ENCODE peak calls at places on chromosomes 6 and 20, in nine cellular contexts. I is HepG2, Z is IMR-90, G is Peyer's patch, S is stomach, X is heart left ventricle, M is GM12878, J is A549, Q is K562. R is an unnamed sample.

GRCh38 chr6:33418690-33419291 is 884 bp upstream of the CUTA start:
- DNase-seq in I (no peak), Z (peak), G (no peak), S (no peak), X (no peak), M (no peak), J (no peak), Q (peak), R (peak)

GRCh38 chr6:87155920-87156600 is 695 bp downstream of the ZNF292 start:
- DNase-seq in I (peak), Z (peak), G (peak), S (peak), X (peak), M (no peak), J (peak), Q (peak), R (peak)

GRCh38 chr6:33410711-33411631 is at the start of gene PHF1:
- DNase-seq in I (no peak), Z (peak), G (peak), S (peak), X (peak), M (no peak), J (peak), Q (peak), R (no peak)

GRCh38 chr20:2399390-2399789 is 18.7 kb downstream of the TGM6 start:
- DNase-seq in I (no peak), Z (no peak), G (no peak), S (no peak), X (no peak), M (no peak), J (no peak), Q (no peak), R (no peak)

GRCh38 chr6:166556871-166557322 is 29.6 kb downstream of the RAMACL start:
- DNase-seq in I (no peak), Z (peak), G (peak), S (peak), X (peak), M (no peak), J (peak), Q (no peak), R (peak)

GRCh38 chr20:46715292-46715756 is 5.9 kb downstream of the SLC2A10 start:
- DNase-seq in I (no peak), Z (peak), G (peak), S (peak), X (no peak), M (no peak), J (peak), Q (no peak), R (no peak)

GRCh38 chr20:7375905-7376304 is 564.4 kb downstream of the HAO1 start:
- DNase-seq in I (peak), Z (peak), G (no peak), S (no peak), X (no peak), M (no peak), J (no peak), Q (peak), R (peak)

GRCh38 chr6:158283304-158284005 is 28.8 kb upstream of the TULP4 start:
- DNase-seq in I (no peak), Z (peak), G (no peak), S (no peak), X (no peak), M (no peak), J (peak), Q (no peak), R (peak)

GRCh38 chr6:56475736-56476457 is 166.8 kb downstream of the DST start:
- DNase-seq in I (peak), Z (peak), G (no peak), S (peak), X (peak), M (no peak), J (no peak), Q (peak), R (no peak)

GRCh38 chr6:100719883-100720682 is 161.0 kb downstream of the ASCC3 start:
- DNase-seq in I (peak), Z (peak), G (no peak), S (no peak), X (no peak), M (no peak), J (peak), Q (peak), R (peak)

GRCh38 chr20:51380401-51381385 is 161.8 kb downstream of the NFATC2 start:
- DNase-seq in I (no peak), Z (no peak), G (no peak), S (no peak), X (no peak), M (no peak), J (no peak), Q (peak), R (no peak)

GRCh38 chr20:21342656-21343345 is 39.7 kb downstream of the XRN2 start:
- DNase-seq in I (no peak), Z (peak), G (no peak), S (no peak), X (no peak), M (no peak), J (no peak), Q (no peak), R (no peak)

GRCh38 chr6:137341721-137342195 is 122.6 kb upstream of the IFNGR1 start:
- DNase-seq in I (no peak), Z (no peak), G (peak), S (peak), X (no peak), M (no peak), J (peak), Q (no peak), R (peak)

GRCh38 chr20:24954151-24954550 is 5.1 kb downstream of the CST7 start:
- DNase-seq in I (no peak), Z (no peak), G (no peak), S (no peak), X (no peak), M (no peak), J (no peak), Q (no peak), R (no peak)

GRCh38 chr20:25057234-25058050 is 497 bp downstream of the ACSS1 start:
- DNase-seq in I (no peak), Z (peak), G (peak), S (peak), X (peak), M (no peak), J (peak), Q (no peak), R (peak)

GRCh38 chr6:157563611-157564284 is 182.8 kb downstream of the ZDHHC14 start:
- DNase-seq in I (no peak), Z (no peak), G (peak), S (no peak), X (no peak), M (peak), J (no peak), Q (no peak), R (no peak)

GRCh38 chr6:42406296-42407280 is 45.1 kb downstream of the TRERF1 start:
- DNase-seq in I (no peak), Z (peak), G (no peak), S (no peak), X (peak), M (no peak), J (no peak), Q (no peak), R (no peak)

GRCh38 chr6:158409451-158409850 is 97.2 kb downstream of the TULP4 start:
- DNase-seq in I (no peak), Z (peak), G (no peak), S (no peak), X (no peak), M (no peak), J (no peak), Q (peak), R (peak)

GRCh38 chr20:12965880-12966270 is 42.9 kb upstream of the SPTLC3 start:
- DNase-seq in I (no peak), Z (no peak), G (no peak), S (no peak), X (no peak), M (no peak), J (no peak), Q (no peak), R (no peak)

GRCh38 chr20:53738945-53739798 is 145.5 kb upstream of the ZNF217 start:
- DNase-seq in I (no peak), Z (no peak), G (no peak), S (no peak), X (no peak), M (no peak), J (no peak), Q (peak), R (peak)

GRCh38 chr6:101429291-101429690 is 35.8 kb downstream of the GRIK2 start:
- DNase-seq in I (no peak), Z (peak), G (no peak), S (no peak), X (no peak), M (no peak), J (no peak), Q (no peak), R (no peak)

GRCh38 chr6:4940416-4940815 is 63.4 kb downstream of the RPP40 start:
- DNase-seq in I (no peak), Z (no peak), G (no peak), S (no peak), X (no peak), M (no peak), J (no peak), Q (no peak), R (no peak)

GRCh38 chr6:129516787-129517186 is 193.2 kb downstream of the ARHGAP18 start:
- DNase-seq in I (no peak), Z (no peak), G (no peak), S (no peak), X (no peak), M (no peak), J (no peak), Q (no peak), R (no peak)

GRCh38 chr6:80457044-80457933 is 350.8 kb downstream of the BCKDHB start:
- DNase-seq in I (no peak), Z (peak), G (peak), S (peak), X (peak), M (no peak), J (no peak), Q (no peak), R (peak)

GRCh38 chr6:21595951-21596378 is 2.4 kb downstream of the SOX4 start:
- DNase-seq in I (no peak), Z (no peak), G (no peak), S (no peak), X (peak), M (no peak), J (no peak), Q (no peak), R (no peak)

GRCh38 chr6:21596379-21597242 is 3.1 kb downstream of the SOX4 start:
- DNase-seq in I (no peak), Z (peak), G (peak), S (peak), X (peak), M (no peak), J (peak), Q (no peak), R (peak)

GRCh38 chr6:21593927-21594421 is 423 bp downstream of the SOX4 start:
- DNase-seq in I (peak), Z (peak), G (peak), S (peak), X (peak), M (no peak), J (no peak), Q (no peak), R (peak)

GRCh38 chr6:21594427-21595264 is 1.1 kb downstream of the SOX4 start:
- DNase-seq in I (peak), Z (peak), G (peak), S (peak), X (peak), M (no peak), J (peak), Q (peak), R (peak)

DNA sequence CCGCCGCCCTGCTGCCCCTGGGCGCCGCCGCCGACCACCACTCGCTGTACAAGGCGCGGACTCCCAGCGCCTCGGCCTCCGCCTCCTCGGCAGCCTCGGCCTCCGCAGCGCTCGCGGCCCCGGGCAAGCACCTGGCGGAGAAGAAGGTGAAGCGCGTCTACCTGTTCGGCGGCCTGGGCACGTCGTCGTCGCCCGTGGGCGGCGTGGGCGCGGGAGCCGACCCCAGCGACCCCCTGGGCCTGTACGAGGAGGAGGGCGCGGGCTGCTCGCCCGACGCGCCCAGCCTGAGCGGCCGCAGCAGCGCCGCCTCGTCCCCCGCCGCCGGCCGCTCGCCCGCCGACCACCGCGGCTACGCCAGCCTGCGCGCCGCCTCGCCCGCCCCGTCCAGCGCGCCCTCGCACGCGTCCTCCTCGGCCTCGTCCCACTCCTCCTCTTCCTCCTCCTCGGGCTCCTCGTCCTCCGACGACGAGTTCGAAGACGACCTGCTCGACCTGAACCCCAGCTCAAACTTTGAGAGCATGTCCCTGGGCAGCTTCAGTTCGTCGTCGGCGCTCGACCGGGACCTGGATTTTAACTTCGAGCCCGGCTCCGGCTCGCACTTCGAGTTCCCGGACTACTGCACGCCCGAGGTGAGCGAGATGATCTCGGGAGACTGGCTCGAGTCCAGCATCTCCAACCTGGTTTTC is 1.9 kb downstream of the SOX4 start:
- DNase-seq in I (no peak), Z (no peak), G (peak), S (peak), X (peak), M (no peak), J (no peak), Q (no peak), R (peak)
- TF ChIP-seq CTCF in I (peak), Z (no peak), G (peak), S (no peak), X (no peak), M (no peak), J (no peak), Q (no peak), R (no peak)

GRCh38 chr6:108005961-108006360 is 48.0 kb upstream of the SEC63 start:
- DNase-seq in I (no peak), Z (no peak), G (no peak), S (no peak), X (no peak), M (no peak), J (no peak), Q (no peak), R (no peak)

GRCh38 chr6:108004861-108005260 is 46.9 kb upstream of the SEC63 start:
- DNase-seq in I (no peak), Z (no peak), G (no peak), S (no peak), X (no peak), M (no peak), J (no peak), Q (no peak), R (no peak)

GRCh38 chr6:108001696-108002231 is 43.8 kb upstream of the SEC63 start:
- DNase-seq in I (peak), Z (no peak), G (no peak), S (no peak), X (no peak), M (no peak), J (no peak), Q (no peak), R (no peak)

GRCh38 chr6:107999341-107999740 is 41.3 kb upstream of the SEC63 start:
- DNase-seq in I (no peak), Z (no peak), G (no peak), S (no peak), X (no peak), M (no peak), J (no peak), Q (no peak), R (no peak)

DNA sequence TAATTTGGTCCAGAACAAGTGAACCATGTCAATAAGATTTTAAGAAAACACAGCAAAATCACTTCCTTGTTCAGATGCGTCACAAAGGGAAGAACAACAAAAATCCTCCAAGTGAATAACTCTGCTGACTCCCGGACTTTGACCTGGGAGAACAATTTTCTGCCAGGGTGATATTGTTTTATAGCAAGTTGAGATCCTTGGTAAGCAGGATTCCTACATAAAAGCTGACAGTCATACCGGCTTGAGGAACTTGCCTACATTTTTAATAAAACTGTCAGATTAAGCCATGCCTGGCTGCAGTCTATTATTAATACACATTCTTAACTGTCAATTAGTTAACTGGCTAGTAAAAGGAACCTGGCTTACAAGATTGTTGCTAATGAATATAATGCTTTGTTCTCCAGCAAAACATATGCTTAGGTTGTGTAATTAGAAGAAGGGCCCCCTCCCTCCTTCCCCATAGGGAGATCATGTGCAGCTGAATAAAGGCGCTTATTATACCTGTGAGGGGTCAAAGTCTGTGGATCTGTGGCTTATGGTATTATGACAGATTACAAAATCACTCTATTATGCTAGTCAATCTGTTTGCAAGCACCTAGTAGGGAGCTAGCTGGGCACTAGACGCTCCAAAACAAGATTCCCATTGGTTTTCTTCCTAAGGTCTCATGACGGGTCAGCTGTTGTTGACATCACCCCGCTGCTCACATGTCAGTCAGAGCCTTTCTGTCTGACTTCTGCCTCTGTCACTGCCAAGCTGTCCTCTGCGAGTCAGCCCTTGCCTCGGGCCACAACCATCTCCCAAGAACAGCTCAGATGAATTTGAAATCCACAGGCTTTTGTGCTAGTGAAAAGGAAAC is 44.6 kb upstream of the SEC63 start:
- DNase-seq in I (peak), Z (peak), G (peak), S (peak), X (no peak), M (no peak), J (peak), Q (no peak), R (no peak)
- TF ChIP-seq POLR2A in I (peak), Z (no peak), G (peak), S (no peak), X (no peak), M (no peak), J (no peak), Q (no peak), R (no peak)

GRCh38 chr6:117906905-117907599 is at the start of gene SLC35F1:
- DNase-seq in I (peak), Z (peak), G (no peak), S (peak), X (peak), M (no peak), J (peak), Q (peak), R (no peak)
- TF ChIP-seq CTCF in I (peak), Z (peak), G (peak), S (no peak), X (peak), M (peak), J (peak), Q (peak), R (no peak)

GRCh38 chr6:163777379-163777686 is 362.8 kb downstream of the QKI start:
- DNase-seq in I (no peak), Z (no peak), G (no peak), S (no peak), X (no peak), M (no peak), J (no peak), Q (peak), R (no peak)
- TF ChIP-seq POLR2A in I (no peak), Z (no peak), G (no peak), S (no peak), X (no peak), M (no peak), J (no peak), Q (peak), R (no peak)

R was measured in NB4.